ENCODE peak calls at places on chromosomes 2 and 18, in six cellular contexts. T is IMR-90, C is K562, O is cardiac fibroblast, Y is WERI-Rb-1, P is OCI-LY7. I is an unnamed sample.

GRCh38 chr18:54871231-54871630 is 43.0 kb downstream of the RAB27B start:
- DNase-seq in T (no peak), C (peak; percentile 11), O (no peak), Y (no peak), P (no peak), I (no peak)

GRCh38 chr2:45889620-45890019 is 238.1 kb downstream of the PRKCE start:
- DNase-seq in T (no peak), C (no peak), O (no peak), Y (peak; percentile 68), P (no peak), I (no peak)

GRCh38 chr2:86566158-86566827 is 3.0 kb upstream of the CHMP3 start:
- DNase-seq in T (peak; percentile 15), C (peak; percentile 16), O (no peak), Y (peak; percentile 32), P (no peak), I (no peak)

GRCh38 chr2:8369522-8369921 is 312.3 kb upstream of the ID2 start:
- DNase-seq in T (no peak), C (no peak), O (no peak), Y (no peak), P (no peak), I (no peak)

GRCh38 chr2:38750793-38751042 is 443 bp downstream of the SRSF7 start:
- DNase-seq in T (no peak), C (no peak), O (no peak), Y (peak; percentile 78), P (peak; percentile 83), I (peak; percentile 81)

GRCh38 chr2:235659767-235660322 is 166.0 kb downstream of the AGAP1 start:
- DNase-seq in T (peak; percentile 93), C (no peak), O (peak; percentile 80), Y (no peak), P (no peak), I (no peak)

GRCh38 chr2:234676109-234676858 is 179.4 kb upstream of the ARL4C start:
- DNase-seq in T (no peak), C (no peak), O (no peak), Y (no peak), P (no peak), I (no peak)

GRCh38 chr2:2409481-2409880 is 78.4 kb upstream of the MYT1L start:
- DNase-seq in T (no peak), C (no peak), O (no peak), Y (no peak), P (no peak), I (no peak)

GRCh38 chr2:40218679-40219078 is 233.2 kb downstream of the SLC8A1 start:
- DNase-seq in T (no peak), C (no peak), O (peak; percentile 63), Y (no peak), P (no peak), I (peak; percentile 29)

GRCh38 chr2:134760385-134760784 is 41.6 kb upstream of the TMEM163 start:
- DNase-seq in T (no peak), C (no peak), O (no peak), Y (no peak), P (no peak), I (no peak)

GRCh38 chr2:96090181-96090500 is 26.2 kb downstream of the ADRA2B start:
- DNase-seq in T (no peak), C (no peak), O (no peak), Y (no peak), P (no peak), I (no peak)

GRCh38 chr2:131656816-131657633 is 129.3 kb downstream of the CCDC74A start:
- DNase-seq in T (no peak), C (no peak), O (no peak), Y (no peak), P (no peak), I (no peak)
- H3K4me3 ChIP-seq in T (no peak overlapping the region), C (no peak overlapping the region), O (no peak overlapping the region), Y (no peak overlapping the region), P (no peak overlapping the region), I (no peak overlapping the region)

DNA sequence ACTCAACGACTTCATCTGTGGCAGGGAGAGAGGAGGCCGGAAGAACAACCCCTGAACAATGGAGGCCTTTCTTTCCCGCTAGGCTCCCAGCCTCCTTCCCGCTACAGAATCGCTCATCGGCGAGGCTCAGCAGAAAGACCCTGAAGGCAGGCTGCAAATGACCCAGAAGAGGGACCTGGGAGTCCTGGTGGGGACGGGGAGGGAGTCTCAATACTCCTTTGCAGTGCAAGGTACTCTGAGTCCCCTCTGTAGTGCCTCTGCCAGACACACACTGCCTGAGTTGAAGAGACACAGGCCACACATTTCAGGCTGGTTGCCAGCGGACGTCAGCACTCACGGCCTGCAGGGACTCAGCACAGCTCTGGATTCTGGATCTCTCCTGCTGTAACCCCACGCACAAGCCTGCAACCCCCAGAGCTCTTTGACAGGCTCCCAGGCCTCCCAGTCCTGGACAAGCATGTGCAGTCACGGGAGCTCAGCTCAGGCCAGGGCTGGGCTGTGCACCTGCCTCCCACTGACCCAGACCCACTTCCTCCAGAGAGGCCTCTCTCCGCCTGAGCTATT is 6.1 kb downstream of the GPR17 start:
- DNase-seq in T (no peak), C (no peak), O (peak; percentile 75), Y (no peak), P (no peak), I (no peak)
- H3K4me3 ChIP-seq in T (no peak overlapping the region), C (no peak overlapping the region), O (no peak overlapping the region), Y (no peak overlapping the region), P (no peak overlapping the region), I (no peak overlapping the region)

GRCh38 chr2:21306235-21306634 is 182.5 kb downstream of the TDRD15 start:
- DNase-seq in T (no peak), C (no peak), O (no peak), Y (no peak), P (no peak), I (no peak)

GRCh38 chr2:21305581-21305980 is 181.8 kb downstream of the TDRD15 start:
- DNase-seq in T (no peak), C (no peak), O (no peak), Y (no peak), P (no peak), I (no peak)

GRCh38 chr2:21307037-21307436 is 183.3 kb downstream of the TDRD15 start:
- DNase-seq in T (no peak), C (no peak), O (no peak), Y (no peak), P (no peak), I (no peak)

GRCh38 chr2:21310493-21310892 is 186.7 kb downstream of the TDRD15 start:
- DNase-seq in T (no peak), C (no peak), O (no peak), Y (no peak), P (no peak), I (no peak)
- H3K4me3 ChIP-seq in T (no peak overlapping the region), C (no peak overlapping the region), O (no peak overlapping the region), Y (no peak overlapping the region), P (no peak overlapping the region), I (no peak overlapping the region)

GRCh38 chr2:182548031-182548950 is 121.5 kb upstream of the PDE1A start:
- DNase-seq in T (peak; percentile 23), C (no peak), O (peak; percentile 77), Y (no peak), P (no peak), I (no peak)
- H3K4me3 ChIP-seq in T (no peak overlapping the region), C (no peak overlapping the region), O (no peak overlapping the region), Y (no peak overlapping the region), P (no peak overlapping the region), I (no peak overlapping the region)

GRCh38 chr2:196041786-196042185 is 26.9 kb downstream of the DNAH7 start:
- DNase-seq in T (no peak), C (no peak), O (no peak), Y (no peak), P (no peak), I (no peak)

GRCh38 chr2:196036442-196036841 is 32.2 kb downstream of the DNAH7 start:
- DNase-seq in T (no peak), C (no peak), O (no peak), Y (no peak), P (no peak), I (no peak)

GRCh38 chr2:196040218-196040617 is 28.4 kb downstream of the DNAH7 start:
- DNase-seq in T (no peak), C (no peak), O (no peak), Y (no peak), P (no peak), I (no peak)
- H3K4me3 ChIP-seq in T (no peak overlapping the region), C (no peak overlapping the region), O (no peak overlapping the region), Y (no peak overlapping the region), P (no peak overlapping the region), I (no peak overlapping the region)

DNA sequence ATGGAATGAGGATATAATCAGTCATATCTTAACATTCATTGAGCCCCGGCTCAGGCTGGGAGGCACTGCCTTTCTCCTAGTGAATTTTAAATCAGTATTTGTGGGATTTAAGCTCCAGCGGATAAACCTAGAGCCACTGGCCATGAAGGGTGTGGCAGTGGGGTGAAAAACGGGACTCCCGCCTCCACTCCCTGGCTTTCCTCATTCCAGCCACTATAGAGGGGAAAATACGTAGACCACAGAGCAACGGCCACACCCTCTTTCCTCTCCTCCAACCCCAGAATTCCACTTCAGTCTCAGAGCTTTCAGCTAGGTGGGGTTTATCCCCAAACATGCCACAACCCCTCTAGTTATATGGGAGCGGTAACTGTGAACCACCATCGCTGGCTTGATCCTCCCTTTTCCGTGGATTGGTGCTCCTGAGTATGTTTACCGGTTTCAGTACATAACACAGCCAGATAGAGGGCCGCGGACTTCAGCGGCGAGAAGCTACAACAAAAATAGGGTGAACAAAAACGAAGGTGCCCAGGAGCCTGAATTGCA is 70.6 kb upstream of the ITGB6 start:
- DNase-seq in T (no peak), C (no peak), O (no peak), Y (no peak), P (no peak), I (no peak)
- H3K4me3 ChIP-seq in T (peak overlapping the region; percentile 43), C (peak overlapping the region; percentile 19), O (peak overlapping the region; percentile 19), Y (peak overlapping the region; percentile 36), P (no peak overlapping the region), I (no peak overlapping the region)

GRCh38 chr2:238167761-238168160 is 9.0 kb downstream of the ERFE start:
- DNase-seq in T (peak; percentile 43), C (peak; percentile 27), O (peak; percentile 24), Y (no peak), P (no peak), I (no peak)

GRCh38 chr2:238169708-238170251 is 11.0 kb downstream of the ERFE start:
- DNase-seq in T (peak; percentile 98), C (no peak), O (peak; percentile 97), Y (no peak), P (peak; percentile 14), I (no peak)

GRCh38 chr2:238170386-238171071 is 11.8 kb downstream of the ERFE start:
- DNase-seq in T (no peak), C (no peak), O (peak; percentile 23), Y (no peak), P (no peak), I (no peak)

GRCh38 chr2:238168196-238168815 is 9.5 kb downstream of the ERFE start:
- DNase-seq in T (no peak), C (peak; percentile 47), O (no peak), Y (no peak), P (no peak), I (no peak)

GRCh38 chr2:238169021-238169707 is 10.4 kb downstream of the ERFE start:
- DNase-seq in T (peak; percentile 98), C (peak; percentile 63), O (peak; percentile 94), Y (no peak), P (no peak), I (no peak)
- H3K4me3 ChIP-seq in T (no peak overlapping the region), C (no peak overlapping the region), O (no peak overlapping the region), Y (no peak overlapping the region), P (no peak overlapping the region), I (no peak overlapping the region)